ENCODE peak calls at places on chromosomes 12 and 14, in five cellular contexts. Q is choroid plexus epithelial cell, B is lower lobe of right lung, I is A549, R is fibroblast of lung. L is an unnamed sample.
A peak's percentile ranks its signal among the peaks of the same experiment; 100 is the strongest.

GRCh38 chr12:6960291-6961277 is 9.4 kb downstream of the PTPN6 start:
- DNase-seq in Q (peak; percentile 79), B (no peak), I (no peak), R (peak; percentile 21), L (peak; percentile 28)

GRCh38 chr14:85580536-85581165 is 50.7 kb downstream of the FLRT2 start:
- DNase-seq in Q (peak; percentile 80), B (no peak), I (no peak), R (peak; percentile 63), L (no peak)

GRCh38 chr12:27794818-27795584 is 15.0 kb upstream of the MANSC4 start:
- DNase-seq in Q (peak; percentile 43), B (no peak), I (no peak), R (no peak), L (no peak)

GRCh38 chr12:29711381-29711780 is 72.4 kb downstream of the TMTC1 start:
- DNase-seq in Q (no peak), B (no peak), I (no peak), R (no peak), L (no peak)

GRCh38 chr12:48002773-48003218 is 1.5 kb downstream of the COL2A1 start:
- DNase-seq in Q (peak; percentile 33), B (no peak), I (no peak), R (peak; percentile 37), L (peak; percentile 19)

GRCh38 chr14:101480747-101481530 is 80.4 kb upstream of the DIO3 start:
- DNase-seq in Q (peak; percentile 63), B (peak; percentile 19), I (peak; percentile 85), R (peak; percentile 93), L (peak; percentile 33)

GRCh38 chr12:805022-805632 is 52.7 kb downstream of the WNK1 start:
- DNase-seq in Q (no peak), B (no peak), I (no peak), R (no peak), L (no peak)

GRCh38 chr12:18108611-18109010 is 18.6 kb upstream of the RERGL start:
- DNase-seq in Q (no peak), B (no peak), I (no peak), R (no peak), L (no peak)

GRCh38 chr14:68622856-68623255 is 170.0 kb downstream of the ZFP36L1 start:
- DNase-seq in Q (no peak), B (no peak), I (no peak), R (no peak), L (no peak)

GRCh38 chr14:81352413-81352812 is 47.7 kb downstream of the STON2 start:
- DNase-seq in Q (no peak), B (no peak), I (no peak), R (no peak), L (no peak)

GRCh38 chr12:65121049-65121955 is at the start of gene WIF1:
- DNase-seq in Q (no peak), B (peak; percentile 84), I (no peak), R (peak; percentile 8), L (no peak)

GRCh38 chr14:55245657-55246268 is 25.5 kb upstream of the FBXO34 start:
- DNase-seq in Q (peak; percentile 70), B (no peak), I (no peak), R (peak; percentile 18), L (peak; percentile 23)

GRCh38 chr12:124270671-124271070 is 24.2 kb upstream of the RFLNA start:
- DNase-seq in Q (no peak), B (no peak), I (no peak), R (no peak), L (no peak)

GRCh38 chr12:105204916-105205315 is 31.1 kb downstream of the APPL2 start:
- DNase-seq in Q (peak; percentile 54), B (no peak), I (no peak), R (peak; percentile 92), L (peak; percentile 83)

GRCh38 chr14:68824517-68825347 is 31.9 kb upstream of the ZFP36L1 start:
- DNase-seq in Q (peak; percentile 79), B (peak; percentile 92), I (peak; percentile 80), R (peak; percentile 61), L (peak; percentile 69)

GRCh38 chr14:35140718-35141581 is 18.6 kb downstream of the PRORP start:
- DNase-seq in Q (peak; percentile 55), B (no peak), I (no peak), R (peak; percentile 15), L (peak; percentile 50)

DNA sequence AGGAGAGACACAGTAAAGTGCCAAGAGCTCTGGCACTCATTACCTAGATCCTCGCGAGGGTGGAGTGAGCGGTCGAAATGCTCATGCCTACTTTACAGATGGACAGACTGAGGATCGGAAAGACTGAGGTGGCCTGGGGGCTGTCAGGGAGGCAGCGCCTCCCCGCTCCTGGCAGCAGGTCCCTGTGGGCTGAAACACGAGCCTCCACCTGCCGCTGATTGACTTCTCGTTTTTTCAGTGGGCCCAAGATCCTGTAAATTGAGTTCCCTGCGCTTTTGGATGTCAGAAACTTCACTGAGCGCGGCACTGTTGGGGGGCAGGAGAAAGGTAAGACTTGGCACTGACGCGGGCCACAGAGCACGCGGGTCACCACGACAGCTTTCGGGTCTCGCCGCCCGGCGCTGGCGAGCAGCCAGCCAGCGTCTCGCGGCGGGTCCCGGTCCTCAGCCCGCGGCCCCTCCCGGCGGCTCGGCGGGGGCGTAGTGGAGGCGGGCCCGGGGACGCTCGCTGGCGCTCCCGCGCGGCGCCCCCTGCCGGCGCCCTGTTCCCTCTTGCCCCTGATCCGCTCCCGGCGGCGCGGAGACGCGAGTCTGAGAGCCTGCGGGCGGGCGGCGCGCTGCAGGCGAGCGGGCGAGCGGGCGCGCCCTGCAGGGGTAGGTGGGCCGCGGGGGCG is 550 bp upstream of the SCN8A start:
- DNase-seq in Q (peak; percentile 21), B (peak; percentile 69), I (peak; percentile 70), R (peak; percentile 73), L (peak; percentile 49)
- TF ChIP-seq CTCF in Q (peak; percentile 33), B (peak; percentile 44), I (peak; percentile 91), R (peak; percentile 34), L (peak; percentile 49)

GRCh38 chr12:21989819-21990412 is 48.7 kb upstream of the ABCC9 start:
- DNase-seq in Q (peak; percentile 75), B (no peak), I (no peak), R (peak; percentile 25), L (peak; percentile 50)
- TF ChIP-seq CTCF in Q (peak; percentile 71), B (peak; percentile 43), I (peak; percentile 61), R (peak; percentile 74), L (peak; percentile 69)

DNA sequence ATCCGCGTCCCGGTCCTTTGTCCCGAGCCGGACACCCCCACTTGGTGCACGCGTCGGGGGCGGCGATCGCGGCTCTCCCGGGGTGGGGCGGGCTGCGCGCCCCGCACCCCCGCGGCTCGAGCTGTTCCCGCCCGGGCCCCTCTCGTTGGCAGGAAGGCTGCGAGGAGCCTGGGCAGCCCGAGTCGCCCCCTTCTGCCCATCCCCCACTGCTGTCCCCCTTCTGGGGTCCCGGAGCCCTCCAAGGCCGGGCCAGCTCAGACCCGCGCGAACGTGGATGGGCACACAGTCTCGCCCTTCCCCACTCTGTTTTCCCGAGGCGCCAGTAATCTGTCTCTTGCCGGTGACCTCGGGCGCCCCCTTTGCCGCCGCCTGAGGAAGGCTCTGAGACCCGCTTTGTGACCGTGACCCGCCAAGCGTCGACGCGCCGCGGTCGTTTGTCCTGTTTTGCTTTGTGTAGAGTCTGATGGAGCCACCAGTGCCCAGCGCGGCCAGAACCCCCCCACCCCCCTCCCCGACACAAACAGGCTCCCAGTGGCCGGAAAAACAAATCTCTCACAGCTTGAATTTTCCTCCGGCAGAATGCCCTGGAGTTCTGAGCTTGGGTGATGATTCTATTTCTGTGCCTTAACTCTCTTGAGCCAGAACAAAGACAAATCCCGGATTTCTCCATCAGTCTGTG is 610 bp downstream of the C14orf132 start:
- DNase-seq in Q (peak; percentile 50), B (peak; percentile 55), I (peak; percentile 24), R (peak; percentile 27), L (peak; percentile 43)
- TF ChIP-seq CTCF in Q (peak; percentile 25), B (peak; percentile 12), I (peak; percentile 31), R (peak; percentile 7), L (peak; percentile 37)

GRCh38 chr12:131912526-131913274 is 16.4 kb upstream of the PUS1 start:
- DNase-seq in Q (peak; percentile 80), B (no peak), I (peak; percentile 90), R (peak; percentile 90), L (peak; percentile 84)
- TF ChIP-seq CTCF in Q (peak; percentile 17), B (no peak), I (no peak), R (no peak), L (peak; percentile 15)

DNA sequence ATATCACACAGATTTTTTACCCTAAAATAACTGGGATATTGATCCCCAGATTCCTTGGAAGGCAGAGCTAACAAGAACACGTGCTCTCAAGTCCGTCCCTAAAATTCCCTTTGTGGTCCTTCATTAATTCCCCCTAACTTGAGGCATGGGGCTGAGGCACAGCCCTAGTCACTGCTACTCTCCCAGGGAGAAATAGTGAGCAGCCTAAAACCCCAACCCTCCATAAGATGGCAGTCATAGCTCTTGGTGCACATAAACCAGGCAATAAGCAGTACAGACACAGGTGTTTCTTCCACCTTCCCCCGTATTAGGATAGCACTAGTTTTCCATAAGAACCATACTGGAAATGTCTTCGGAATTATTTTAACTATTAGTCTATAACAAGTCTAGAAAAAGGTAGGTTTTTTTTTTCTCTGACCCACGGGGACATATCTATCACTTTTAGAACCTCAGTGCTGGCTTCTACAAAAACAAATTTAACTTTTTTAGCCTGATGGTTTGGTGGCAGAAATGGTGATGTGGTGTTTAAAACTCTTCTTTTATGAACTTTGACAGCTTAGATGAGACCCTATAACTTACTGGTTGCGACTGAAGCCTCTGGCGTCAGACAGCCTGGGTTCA is 3.1 kb upstream of the ARHGEF40 start:
- DNase-seq in Q (peak; percentile 28), B (no peak), I (peak; percentile 41), R (no peak), L (no peak)
- TF ChIP-seq CTCF in Q (peak; percentile 50), B (no peak), I (peak; percentile 48), R (no peak), L (peak; percentile 39)

GRCh38 chr12:21941522-21942376 is 523 bp upstream of the ABCC9 start:
- DNase-seq in Q (peak; percentile 40), B (peak; percentile 65), I (no peak), R (peak; percentile 51), L (peak; percentile 39)

GRCh38 chr12:21939435-21939834 is 1.8 kb downstream of the ABCC9 start:
- DNase-seq in Q (no peak), B (no peak), I (no peak), R (no peak), L (no peak)

GRCh38 chr12:21942377-21942703 is 1.1 kb upstream of the ABCC9 start:
- DNase-seq in Q (no peak), B (peak; percentile 30), I (no peak), R (no peak), L (no peak)

GRCh38 chr12:21940549-21940948 is 677 bp downstream of the ABCC9 start:
- DNase-seq in Q (no peak), B (no peak), I (no peak), R (no peak), L (no peak)

GRCh38 chr12:21940972-21941521 is at the start of gene ABCC9:
- DNase-seq in Q (peak; percentile 29), B (peak; percentile 51), I (no peak), R (peak; percentile 38), L (no peak)
- TF ChIP-seq CTCF in Q (peak; percentile 8), B (no peak), I (no peak), R (no peak), L (no peak)

L was measured in astrocyte of the spinal cord.